ENCODE peak calls at places on chromosomes 7 and 10, in nine cellular contexts. M is A549; Z is T-cell; L is hypothalamus; E is activated T-helper 9 cell treated with anti-CD3 and anti-CD28 coated beads, Interleukin-2, amount 50 U/mL, for 16 hours; H is stimulated activated CD8-positive, alpha-beta memory T cell treated with anti-CD3 and anti-CD28 coated beads, Interleukin-7, amount 100 ng/mL, for 1 hour; Q is endothelial cell; I is breast epithelium; J is natural killer cell. G is an unnamed sample.

GRCh38 chr7:30087371-30087770 is 47.4 kb upstream of the MTURN start:
- DNase-seq in M (no peak), Z (no peak), L (no peak), E (no peak), H (no peak), Q (no peak), I (no peak), J (no peak), G (no peak)

GRCh38 chr7:116595063-116595462 is 70.2 kb downstream of the CAV1 start:
- DNase-seq in M (no peak), Z (no peak), L (no peak), E (no peak), H (no peak), Q (no peak), I (no peak), J (no peak), G (no peak)

GRCh38 chr10:15595260-15595659 is 124.5 kb downstream of the ITGA8 start:
- DNase-seq in M (no peak), Z (no peak), L (no peak), E (no peak), H (no peak), Q (no peak), I (no peak), J (no peak), G (no peak)

GRCh38 chr10:3332732-3333131 is 160.2 kb upstream of the PITRM1 start:
- DNase-seq in M (no peak), Z (no peak), L (no peak), E (no peak), H (no peak), Q (no peak), I (no peak), J (no peak), G (no peak)

GRCh38 chr7:120725376-120726039 is 132.4 kb downstream of the TSPAN12 start:
- DNase-seq in M (peak), Z (no peak), L (no peak), E (no peak), H (no peak), Q (no peak), I (no peak), J (no peak), G (peak)

GRCh38 chr7:143185551-143185950 is 2.3 kb downstream of the TAS2R39 start:
- DNase-seq in M (no peak), Z (no peak), L (no peak), E (no peak), H (no peak), Q (no peak), I (no peak), J (no peak), G (no peak)

GRCh38 chr7:51289608-51290370 is 26.8 kb downstream of the COBL start:
- DNase-seq in M (no peak), Z (no peak), L (no peak), E (no peak), H (no peak), Q (no peak), I (no peak), J (no peak), G (no peak)

GRCh38 chr10:78464856-78465221 is 431.2 kb downstream of the RPS24 start:
- DNase-seq in M (no peak), Z (no peak), L (no peak), E (no peak), H (no peak), Q (no peak), I (no peak), J (no peak), G (peak)

GRCh38 chr10:78170026-78170475 is 136.4 kb downstream of the RPS24 start:
- DNase-seq in M (peak), Z (no peak), L (no peak), E (no peak), H (no peak), Q (no peak), I (no peak), J (no peak), G (no peak)